ENCODE peak calls at places on chromosomes 12 and 14, in eight cellular contexts. Z is endothelial cell of umbilical vein, A is transverse colon, I is heart left ventricle, Q is thyroid gland, U is testis, V is A549, X is stomach. T is an unnamed sample.

GRCh38 chr12:131736807-131737484 is 26.1 kb downstream of the SFSWAP start:
- DNase-seq in A (no peak), Q (no peak), Z (peak; percentile 29), X (no peak), I (no peak), U (no peak), V (peak; percentile 83), T (no peak)

GRCh38 chr12:131010376-131011131 is 56.8 kb downstream of the ADGRD1 start:
- DNase-seq in U (no peak), Z (no peak), A (no peak), Q (no peak), X (no peak), V (no peak), I (no peak), T (no peak)

GRCh38 chr14:26925876-26926584 is 328.2 kb upstream of the NOVA1 start:
- DNase-seq in Z (no peak), Q (peak; percentile 62), U (no peak), I (no peak), A (no peak), V (no peak), X (no peak), T (no peak)

GRCh38 chr14:54792288-54792687 is 110.3 kb downstream of the GCH1 start:
- DNase-seq in X (no peak), I (no peak), A (no peak), V (no peak), Q (no peak), Z (no peak), U (no peak), T (no peak)

GRCh38 chr14:77804592-77804991 is 4.7 kb downstream of the ADCK1 start:
- DNase-seq in I (no peak), Z (peak; percentile 12), X (no peak), Q (no peak), U (peak; percentile 19), V (peak; percentile 49), A (peak; percentile 31), T (no peak)

GRCh38 chr12:23944067-23944466 is 5.4 kb downstream of the SOX5 start:
- DNase-seq in U (no peak), X (no peak), Q (no peak), A (no peak), V (no peak), Z (no peak), I (no peak), T (no peak)

GRCh38 chr12:6765634-6766581 is at the start of gene PTMS:
- DNase-seq in Q (peak; percentile 82), A (peak; percentile 79), X (peak; percentile 63), U (peak; percentile 69), Z (peak; percentile 81), V (peak; percentile 99), I (peak; percentile 90), T (peak; percentile 97)

GRCh38 chr12:132908145-132909029 is 21.0 kb upstream of the CHFR start:
- DNase-seq in Z (peak; percentile 97), A (peak; percentile 97), I (peak; percentile 97), X (peak; percentile 87), Q (peak; percentile 99), U (peak; percentile 99), V (no peak), T (peak; percentile 99)

GRCh38 chr14:70029296-70030132 is 150.3 kb downstream of the SMOC1 start:
- DNase-seq in U (no peak), I (no peak), Q (no peak), V (no peak), Z (no peak), A (no peak), X (no peak), T (no peak)

GRCh38 chr14:65103150-65103760 is 938 bp upstream of the MAX start:
- DNase-seq in A (no peak), Z (no peak), U (no peak), I (no peak), X (no peak), Q (peak; percentile 16), V (peak; percentile 58), T (no peak)

GRCh38 chr12:60872850-60873713 is 1277.3 kb downstream of the SLC16A7 start:
- DNase-seq in A (no peak), I (no peak), V (no peak), Z (no peak), X (no peak), Q (no peak), U (no peak), T (peak; percentile 50)

GRCh38 chr12:40834321-40834720 is 142.1 kb downstream of the CNTN1 start:
- DNase-seq in I (no peak), U (no peak), A (no peak), Q (no peak), Z (no peak), X (no peak), V (no peak), T (no peak)

GRCh38 chr12:67069451-67070306 is 199.5 kb upstream of the CAND1 start:
- DNase-seq in I (no peak), Z (no peak), A (peak; percentile 35), U (peak; percentile 40), X (peak; percentile 41), V (peak; percentile 52), Q (peak; percentile 63), T (no peak)

GRCh38 chr12:116319316-116319715 is 41.8 kb upstream of the MED13L start:
- DNase-seq in U (no peak), V (no peak), Z (no peak), X (no peak), A (no peak), Q (no peak), I (no peak), T (no peak)

GRCh38 chr12:27151479-27151878 is 69.1 kb upstream of the C12orf71 start:
- DNase-seq in U (no peak), Q (no peak), A (no peak), X (no peak), Z (no peak), V (no peak), I (no peak), T (no peak)

GRCh38 chr12:85029456-85029855 is 6.6 kb downstream of the TSPAN19 start:
- DNase-seq in U (no peak), Q (no peak), X (no peak), Z (peak; percentile 30), A (no peak), V (peak; percentile 23), I (no peak), T (no peak)

GRCh38 chr14:21987937-21988336 is 314.3 kb upstream of the OR4E1 start:
- DNase-seq in A (no peak), X (no peak), U (no peak), V (peak; percentile 70), Q (peak; percentile 8), Z (peak; percentile 39), I (no peak), T (no peak)

GRCh38 chr14:69768873-69769272 is 1.9 kb downstream of the SRSF5 start:
- DNase-seq in Z (peak; percentile 58), U (no peak), X (no peak), V (no peak), A (no peak), Q (no peak), I (no peak), T (no peak)

GRCh38 chr12:24255920-24256635 is 306.6 kb upstream of the SOX5 start:
- DNase-seq in X (no peak), I (no peak), U (no peak), Z (no peak), Q (no peak), V (no peak), A (no peak), T (no peak)

GRCh38 chr12:37545759-37546158 is 770.8 kb upstream of the ALG10B start:
- DNase-seq in Z (no peak), V (no peak), I (no peak), Q (no peak), A (no peak), U (no peak), X (no peak), T (no peak)

GRCh38 chr12:37543131-37543965 is 773.2 kb upstream of the ALG10B start:
- DNase-seq in Z (no peak), U (no peak), V (no peak), I (no peak), Q (no peak), A (no peak), X (no peak), T (no peak)

GRCh38 chr12:37546206-37546605 is 770.4 kb upstream of the ALG10B start:
- DNase-seq in A (no peak), X (no peak), I (no peak), V (no peak), Q (no peak), U (no peak), Z (no peak), T (no peak)

GRCh38 chr12:37543966-37544668 is 772.5 kb upstream of the ALG10B start:
- DNase-seq in V (no peak), Q (no peak), I (no peak), A (no peak), U (no peak), X (no peak), Z (no peak), T (no peak)

GRCh38 chr12:37541356-37541755 is 775.2 kb upstream of the ALG10B start:
- DNase-seq in U (no peak), Q (no peak), X (no peak), V (no peak), I (no peak), A (no peak), Z (no peak), T (no peak)
- H3K9me3 ChIP-seq in U (no peaks in the 10 kb centered on the region), Q (no peaks in the 10 kb centered on the region), X (no peaks in the 10 kb centered on the region), V (no peaks in the 10 kb centered on the region), I (no peaks in the 10 kb centered on the region), A (no peaks in the 10 kb centered on the region), Z (peaks cover 4% of the 10 kb centered on the region), T (no peaks in the 10 kb centered on the region)

GRCh38 chr14:83611906-83612305 is 1918.0 kb upstream of the FLRT2 start:
- DNase-seq in Z (no peak), V (no peak), Q (no peak), X (no peak), I (no peak), A (no peak), U (no peak), T (no peak)
- H3K27ac ChIP-seq in Z (no peak overlapping the region), V (no peak overlapping the region), Q (no peak overlapping the region), X (no peak overlapping the region), I (no peak overlapping the region), A (no peak overlapping the region), U (no peak overlapping the region), T (no peak overlapping the region)

GRCh38 chr12:48683534-48683933 is 1.5 kb upstream of the KANSL2 start:
- DNase-seq in X (no peak), U (no peak), Z (no peak), Q (no peak), I (no peak), A (no peak), V (no peak), T (no peak)

GRCh38 chr12:48681416-48681737 is 661 bp downstream of the KANSL2 start:
- DNase-seq in A (no peak), Q (no peak), U (no peak), I (no peak), V (peak; percentile 42), X (no peak), Z (no peak), T (no peak)

GRCh38 chr12:48682927-48683326 is 889 bp upstream of the KANSL2 start:
- DNase-seq in V (no peak), U (no peak), Q (no peak), I (no peak), A (no peak), X (no peak), Z (no peak), T (no peak)

GRCh38 chr12:48680861-48681260 is 1.2 kb downstream of the KANSL2 start:
- DNase-seq in Z (no peak), X (no peak), U (no peak), Q (no peak), I (no peak), V (no peak), A (no peak), T (no peak)

GRCh38 chr12:48681738-48682532 is at the start of gene KANSL2:
- DNase-seq in Q (peak; percentile 99), I (peak; percentile 99), Z (peak; percentile 99), A (peak; percentile 98), V (peak; percentile 99), X (peak; percentile 99), U (peak; percentile 100), T (peak; percentile 100)
- TF ChIP-seq POLR2A in Q (peak; percentile 99), I (peak; percentile 93), Z (peak; percentile 99), A (peak; percentile 99), V (peak; percentile 98), X (no peak), U (peak; percentile 66), T (peak; percentile 99)

GRCh38 chr12:34400423-34400881 is 378.2 kb downstream of the ALG10 start:
- DNase-seq in X (peak; percentile 15), Q (no peak), A (peak; percentile 1), Z (no peak), U (peak; percentile 4), I (peak; percentile 1), V (no peak), T (peak; percentile 59)
- H3K9me3 ChIP-seq in X (peaks cover 11% of the 10 kb centered on the region), Q (no peaks in the 10 kb centered on the region), A (peaks cover 9% of the 10 kb centered on the region), Z (peaks cover 3% of the 10 kb centered on the region), U (no peaks in the 10 kb centered on the region), I (peaks cover 14% of the 10 kb centered on the region), V (no peaks in the 10 kb centered on the region), T (peaks cover 25% of the 10 kb centered on the region)